ENCODE peak calls at places on chromosomes 16 and 17, in four cellular contexts. Q, Z, T and P are unnamed samples.

GRCh38 chr17:12395733-12396354 is 269.8 kb upstream of the MYOCD start:
- DNase-seq in Z (no peak), T (no peak), Q (no peak), P (peak)

GRCh38 chr17:6491071-6491700 is 46.9 kb downstream of the PIMREG start:
- DNase-seq in Q (no peak), Z (no peak), T (no peak), P (no peak)

GRCh38 chr17:48530208-48530886 is 464 bp downstream of the HOXB1 start:
- DNase-seq in T (no peak), Q (no peak), Z (no peak), P (no peak)

GRCh38 chr16:67399749-67400704 is 6.7 kb upstream of the TPPP3 start:
- DNase-seq in T (peak), Z (no peak), Q (no peak), P (no peak)

GRCh38 chr17:45093444-45094110 is 32.5 kb downstream of the NMT1 start:
- DNase-seq in Z (no peak), Q (no peak), T (no peak), P (no peak)

GRCh38 chr16:46746821-46747776 is 1.0 kb downstream of the MYLK3 start:
- DNase-seq in Q (no peak), T (no peak), Z (no peak), P (no peak)

GRCh38 chr17:15516150-15516549 is 47.1 kb downstream of the TVP23C start:
- DNase-seq in T (no peak), Q (no peak), Z (no peak), P (no peak)

GRCh38 chr16:88886915-88887521 is 20.6 kb upstream of the PABPN1L start:
- DNase-seq in Q (no peak), Z (no peak), T (no peak), P (no peak)

GRCh38 chr16:57873218-57873617 is 70.9 kb upstream of the KIFC3 start:
- DNase-seq in Q (no peak), T (no peak), Z (no peak), P (no peak)

GRCh38 chr17:60680754-60681153 is 3.1 kb downstream of the BCAS3 start:
- DNase-seq in Z (no peak), Q (no peak), T (no peak), P (no peak)

GRCh38 chr17:7122386-7122785 is 7.8 kb upstream of the ASGR2 start:
- DNase-seq in Z (no peak), Q (no peak), T (no peak), P (no peak)

GRCh38 chr17:38512473-38513058 is 84.3 kb downstream of the ARHGAP23 start:
- DNase-seq in T (no peak), Q (no peak), Z (no peak), P (no peak)

GRCh38 chr16:1895068-1895467 is 23.1 kb upstream of the MEIOB start:
- DNase-seq in T (no peak), Q (no peak), Z (no peak), P (no peak)

GRCh38 chr16:75305364-75306101 is 54.1 kb upstream of the BCAR1 start:
- DNase-seq in T (peak), Q (no peak), Z (peak), P (no peak)

GRCh38 chr16:89574681-89575246 is 794 bp upstream of the CPNE7 start:
- DNase-seq in Z (no peak), T (peak), Q (no peak), P (peak)

GRCh38 chr16:11256657-11257130 is 690 bp upstream of the SOCS1 start:
- DNase-seq in Z (no peak), Q (peak), T (no peak), P (no peak)

GRCh38 chr17:2655526-2655925 is 56.0 kb downstream of the CLUH start:
- DNase-seq in Q (peak), Z (no peak), T (no peak), P (no peak)

GRCh38 chr17:63452091-63452978 is 6.2 kb upstream of the CYB561 start:
- DNase-seq in Q (no peak), Z (no peak), T (no peak), P (no peak)

GRCh38 chr17:56928586-56928985 is 14.7 kb upstream of the TRIM25 start:
- DNase-seq in Q (no peak), Z (no peak), T (no peak), P (no peak)

GRCh38 chr17:61462734-61463067 is 10.5 kb downstream of the TBX4 start:
- DNase-seq in T (no peak), Q (no peak), Z (no peak), P (no peak)

GRCh38 chr16:80948886-80949502 is 57.7 kb downstream of the CMC2 start:
- DNase-seq in Z (peak), Q (no peak), T (no peak), P (peak)